ENCODE peak calls at places on chromosome X, in nine cellular contexts. Z is endodermal cell, M is IMR-90, W is A673, B is lower lobe of right lung, K is right lobe of liver, U is kidney epithelial cell, A is upper lobe of right lung, H is transverse colon. P is an unnamed sample. For H3K27me3, the result is how much of the 10 kb centered on the place peaks cover.

GRCh38 chrX:8103655-8104054 is 67.4 kb downstream of the VCX2 start:
- DNase-seq in Z (no peak), M (no peak), W (no peak), B (no peak), K (no peak), U (no peak), A (no peak), H (no peak), P (no peak)

GRCh38 chrX:155662297-155662696 is 49.5 kb upstream of the TMLHE start:
- DNase-seq in Z (peak), M (no peak), W (peak), B (no peak), K (no peak), U (no peak), A (no peak), H (no peak), P (no peak)

GRCh38 chrX:15143050-15143824 is 126.6 kb downstream of the ASB9 start:
- DNase-seq in Z (peak), M (peak), W (peak), B (peak), K (peak), U (peak), A (peak), H (peak), P (peak)

GRCh38 chrX:107672955-107673378 is 44.7 kb downstream of the PRPS1 start:
- DNase-seq in Z (peak), M (peak), W (peak), B (peak), K (peak), U (no peak), A (peak), H (peak), P (peak)

GRCh38 chrX:65127804-65128203 is 151.6 kb upstream of the ZC4H2 start:
- DNase-seq in Z (no peak), M (no peak), W (no peak), B (no peak), K (no peak), U (no peak), A (no peak), H (no peak), P (no peak)

GRCh38 chrX:18974993-18975392 is 8.9 kb downstream of the PHKA2 start:
- DNase-seq in Z (no peak), M (no peak), W (no peak), B (no peak), K (no peak), U (no peak), A (no peak), H (no peak), P (no peak)

GRCh38 chrX:20231598-20231997 is 35.1 kb downstream of the RPS6KA3 start:
- DNase-seq in Z (no peak), M (no peak), W (no peak), B (no peak), K (no peak), U (no peak), A (no peak), H (no peak), P (no peak)

GRCh38 chrX:115560978-115561604 is at the start of gene PLS3:
- DNase-seq in Z (peak), M (peak), W (peak), B (peak), K (peak), U (no peak), A (peak), H (peak), P (peak)

GRCh38 chrX:126165401-126165720 is 728 bp downstream of the DCAF12L2 start:
- DNase-seq in Z (no peak), M (no peak), W (no peak), B (no peak), K (no peak), U (no peak), A (no peak), H (no peak), P (no peak)

GRCh38 chrX:20620301-20620700 is 353.6 kb upstream of the RPS6KA3 start:
- DNase-seq in Z (no peak), M (no peak), W (no peak), B (no peak), K (no peak), U (no peak), A (no peak), H (no peak), P (no peak)

GRCh38 chrX:41538707-41539106 is 91.6 kb downstream of the NYX start:
- DNase-seq in Z (no peak), M (no peak), W (no peak), B (no peak), K (no peak), U (no peak), A (no peak), H (no peak), P (no peak)

GRCh38 chrX:46626566-46626965 is 53.0 kb downstream of the CHST7 start:
- DNase-seq in Z (no peak), M (no peak), W (peak), B (peak), K (no peak), U (no peak), A (no peak), H (no peak), P (no peak)

GRCh38 chrX:97065973-97066372 is 182.3 kb downstream of the RPA4 start:
- DNase-seq in Z (no peak), M (peak), W (no peak), B (no peak), K (no peak), U (no peak), A (no peak), H (no peak), P (no peak)

GRCh38 chrX:50622751-50623150 is 152.1 kb upstream of the DGKK start:
- DNase-seq in Z (no peak), M (no peak), W (no peak), B (no peak), K (no peak), U (no peak), A (no peak), H (no peak), P (no peak)

GRCh38 chrX:72347366-72347765 is 41.7 kb upstream of the CITED1 start:
- DNase-seq in Z (no peak), M (no peak), W (no peak), B (no peak), K (no peak), U (no peak), A (no peak), H (no peak), P (no peak)

GRCh38 chrX:72351606-72352338 is 46.1 kb upstream of the CITED1 start:
- DNase-seq in Z (no peak), M (no peak), W (no peak), B (no peak), K (no peak), U (no peak), A (no peak), H (no peak), P (no peak)

GRCh38 chrX:3346436-3347329 is at the start of gene MXRA5:
- DNase-seq in Z (peak), M (peak), W (no peak), B (no peak), K (no peak), U (no peak), A (no peak), H (no peak), P (no peak)

GRCh38 chrX:115233497-115234219 is at the start of gene LRCH2:
- DNase-seq in Z (peak), M (peak), W (peak), B (peak), K (peak), U (no peak), A (peak), H (no peak), P (peak)

GRCh38 chrX:34956915-34957314 is 14.3 kb downstream of the FAM47B start:
- DNase-seq in Z (no peak), M (peak), W (peak), B (no peak), K (no peak), U (peak), A (no peak), H (no peak), P (no peak)

GRCh38 chrX:40318796-40319195 is 221.0 kb upstream of the BCOR start:
- DNase-seq in Z (no peak), M (no peak), W (no peak), B (no peak), K (no peak), U (no peak), A (no peak), H (no peak), P (peak)

GRCh38 chrX:137143864-137144263 is 110.1 kb upstream of the GPR101 start:
- DNase-seq in Z (no peak), M (no peak), W (no peak), B (no peak), K (no peak), U (no peak), A (no peak), H (no peak), P (no peak)
- H3K27me3 ChIP-seq in Z (under half), M (under half), W (under half), B (under half), K (under half), U (under half), A (under half), H (under half), P (under half)

GRCh38 chrX:136170109-136170800 is 22.9 kb downstream of the FHL1 start:
- DNase-seq in Z (no peak), M (peak), W (no peak), B (no peak), K (no peak), U (no peak), A (no peak), H (no peak), P (no peak)
- TF ChIP-seq CTCF in Z (peak), M (peak), W (peak), B (peak), K (peak), U (no peak), A (no peak), H (no peak), P (no peak)

GRCh38 chrX:53084863-53085262 is 2.7 kb downstream of the TSPYL2 start:
- DNase-seq in Z (no peak), M (no peak), W (no peak), B (no peak), K (no peak), U (no peak), A (no peak), H (no peak), P (no peak)

GRCh38 chrX:53088136-53088974 is 5.6 kb upstream of the KANTR start:
- DNase-seq in Z (peak), M (peak), W (peak), B (peak), K (peak), U (peak), A (peak), H (peak), P (peak)

GRCh38 chrX:53085661-53086229 is 3.6 kb downstream of the TSPYL2 start:
- DNase-seq in Z (no peak), M (no peak), W (no peak), B (no peak), K (no peak), U (no peak), A (no peak), H (no peak), P (no peak)

GRCh38 chrX:53089224-53089842 is 4.6 kb upstream of the KANTR start:
- DNase-seq in Z (no peak), M (peak), W (peak), B (peak), K (no peak), U (no peak), A (no peak), H (peak), P (peak)

GRCh38 chrX:53087378-53087777 is 5.2 kb downstream of the TSPYL2 start:
- DNase-seq in Z (no peak), M (no peak), W (no peak), B (no peak), K (no peak), U (no peak), A (no peak), H (no peak), P (no peak)
- H3K27me3 ChIP-seq in Z (under half), M (under half), W (under half), B (under half), K (under half), U (under half), A (under half), H (under half), P (under half)

GRCh38 chrX:124209792-124210576 is 122.5 kb upstream of the TEX13D start:
- DNase-seq in Z (no peak), M (no peak), W (peak), B (no peak), K (no peak), U (no peak), A (no peak), H (no peak), P (no peak)

GRCh38 chrX:124208675-124209074 is 123.8 kb upstream of the TEX13D start:
- DNase-seq in Z (no peak), M (no peak), W (peak), B (no peak), K (no peak), U (no peak), A (no peak), H (no peak), P (no peak)

GRCh38 chrX:124215786-124216185 is 116.7 kb upstream of the TEX13D start:
- DNase-seq in Z (no peak), M (no peak), W (no peak), B (no peak), K (no peak), U (no peak), A (no peak), H (no peak), P (no peak)

GRCh38 chrX:124212622-124213021 is 119.8 kb upstream of the TEX13D start:
- DNase-seq in Z (no peak), M (no peak), W (no peak), B (no peak), K (no peak), U (no peak), A (no peak), H (no peak), P (no peak)

GRCh38 chrX:124211312-124211942 is 121.0 kb upstream of the TEX13D start:
- DNase-seq in Z (peak), M (peak), W (peak), B (no peak), K (no peak), U (no peak), A (no peak), H (no peak), P (peak)
- TF ChIP-seq CTCF in Z (peak), M (peak), W (peak), B (peak), K (peak), U (peak), A (peak), H (peak), P (peak)

DNA sequence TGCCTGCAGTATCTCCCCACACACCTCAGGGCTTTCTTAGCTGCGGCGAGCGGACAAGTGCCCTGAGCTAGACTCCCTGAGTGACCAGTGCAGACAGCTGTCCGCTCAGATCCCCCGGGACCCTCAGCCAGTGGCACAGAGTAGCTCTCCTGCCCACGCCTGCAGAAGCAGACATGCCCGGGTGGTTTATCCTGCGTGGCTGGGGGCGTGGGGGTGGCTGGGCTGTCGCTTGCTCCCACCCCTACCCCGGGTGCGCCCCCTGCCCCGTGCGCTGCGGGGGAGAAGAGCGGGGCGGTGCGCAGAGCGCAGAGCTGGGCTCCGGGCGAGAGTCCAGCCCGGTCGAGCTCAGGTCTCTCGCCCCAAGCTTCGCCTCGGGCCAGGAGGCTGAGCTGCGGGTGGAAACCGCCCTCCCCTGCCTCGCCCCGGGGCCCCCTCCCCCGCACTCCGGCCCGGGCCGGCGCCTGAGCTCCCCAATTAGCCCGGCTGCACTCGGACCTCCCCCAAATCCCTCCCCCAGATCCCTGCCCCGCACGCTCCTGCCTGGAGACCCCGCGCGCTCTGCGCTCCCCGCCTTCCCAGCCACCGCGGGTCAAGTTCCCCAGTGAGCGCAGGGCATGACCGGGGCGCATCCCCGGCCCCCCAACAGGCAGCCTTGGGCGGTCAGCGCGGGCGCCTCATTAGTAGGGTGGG is 11.7 kb upstream of the SHOX start:
- DNase-seq in Z (peak), M (no peak), W (no peak), B (no peak), K (no peak), U (no peak), A (no peak), H (no peak), P (no peak)
- H3K27me3 ChIP-seq in Z (half or more), M (under half), W (under half), B (under half), K (under half), U (under half), A (half or more), H (under half), P (half or more)

GRCh38 chrX:56219702-56220101 is 12.5 kb upstream of the KLF8 start:
- DNase-seq in Z (no peak), M (no peak), W (peak), B (no peak), K (no peak), U (no peak), A (no peak), H (no peak), P (no peak)
- TF ChIP-seq CTCF in Z (peak), M (no peak), W (peak), B (peak), K (peak), U (peak), A (peak), H (peak), P (peak)

DNA sequence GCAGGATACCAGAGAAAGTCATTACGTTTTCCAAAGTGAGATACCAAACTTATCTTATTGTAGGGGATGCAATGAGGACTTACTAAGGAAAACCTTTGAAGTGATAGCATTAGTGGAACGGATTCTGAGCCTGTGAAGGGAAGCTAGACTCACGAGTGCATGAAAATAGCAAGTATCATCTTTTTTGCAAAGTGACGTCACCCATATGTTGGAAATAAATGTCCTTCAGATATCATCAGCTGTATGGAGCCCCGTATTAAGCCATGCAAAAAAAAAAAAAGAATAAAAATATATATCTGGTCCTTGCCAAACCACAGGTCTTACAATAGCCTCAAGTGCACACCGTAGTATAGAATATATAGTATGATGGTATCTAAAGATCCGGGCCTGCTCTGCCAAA is 46.8 kb upstream of the ITM2A start:
- DNase-seq in Z (no peak), M (no peak), W (peak), B (no peak), K (no peak), U (no peak), A (no peak), H (no peak), P (no peak)
- H3K27me3 ChIP-seq in Z (under half), M (under half), W (under half), B (under half), K (under half), U (under half), A (under half), H (under half), P (under half)

DNA sequence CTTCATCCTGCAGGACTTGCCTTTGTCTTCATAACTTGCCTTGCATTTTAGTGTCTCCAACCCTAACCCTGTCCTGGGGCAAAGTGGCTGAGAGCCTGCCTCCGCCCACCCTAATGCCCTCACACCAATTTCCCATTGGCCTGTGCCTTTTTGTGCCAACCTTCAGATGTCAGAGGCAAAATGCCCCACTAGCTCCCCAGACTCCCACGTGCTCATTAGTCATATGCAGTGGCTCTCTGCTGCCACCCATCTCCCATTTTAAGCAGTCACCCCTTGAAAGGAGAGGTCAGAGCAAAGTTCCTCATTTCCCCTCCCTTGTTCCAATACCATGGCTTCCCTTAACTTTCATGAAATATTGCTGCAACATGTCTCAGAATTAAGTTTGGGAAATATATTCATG is 74.8 kb upstream of the PASD1 start:
- DNase-seq in Z (peak), M (no peak), W (peak), B (no peak), K (no peak), U (no peak), A (no peak), H (no peak), P (peak)
- TF ChIP-seq CTCF in Z (peak), M (no peak), W (peak), B (no peak), K (peak), U (peak), A (peak), H (no peak), P (peak)

GRCh38 chrX:53084043-53084570 is 1.9 kb downstream of the TSPYL2 start:
- DNase-seq in Z (no peak), M (peak), W (no peak), B (no peak), K (no peak), U (no peak), A (no peak), H (no peak), P (no peak)

GRCh38 chrX:53091354-53091753 is 2.6 kb upstream of the KANTR start:
- DNase-seq in Z (no peak), M (no peak), W (no peak), B (peak), K (no peak), U (no peak), A (peak), H (no peak), P (no peak)

GRCh38 chrX:53081925-53082772 is at the start of gene TSPYL2:
- DNase-seq in Z (peak), M (peak), W (peak), B (peak), K (peak), U (peak), A (peak), H (peak), P (peak)

GRCh38 chrX:53082773-53083616 is 828 bp downstream of the TSPYL2 start:
- DNase-seq in Z (no peak), M (no peak), W (no peak), B (no peak), K (no peak), U (no peak), A (no peak), H (no peak), P (no peak)

GRCh38 chrX:53086464-53086863 is 4.3 kb downstream of the TSPYL2 start:
- DNase-seq in Z (no peak), M (no peak), W (no peak), B (peak), K (no peak), U (no peak), A (peak), H (peak), P (no peak)
- H3K27me3 ChIP-seq in Z (under half), M (under half), W (under half), B (under half), K (under half), U (under half), A (under half), H (under half), P (under half)

GRCh38 chrX:145393702-145394235 is 146.5 kb downstream of the SPANXN1 start:
- DNase-seq in Z (peak), M (no peak), W (peak), B (no peak), K (no peak), U (no peak), A (no peak), H (no peak), P (no peak)
- TF ChIP-seq CTCF in Z (peak), M (no peak), W (peak), B (peak), K (peak), U (peak), A (peak), H (no peak), P (peak)